ENCODE peak calls at places on chromosomes 6 and 20, in ten cellular contexts. L is body of pancreas; M is right atrium auricular region; U is CD8-positive, alpha-beta T cell; G is effector memory CD4-positive, alpha-beta T cell; H is lower lobe of right lung; D is colonic mucosa; I is transverse colon; W is spleen; P is CD8-positive, alpha-beta memory T cell. X is an unnamed sample. For H3K4me1, the result is how much of the 10 kb centered on the place peaks cover.

GRCh38 chr6:155498370-155498769 is 42.7 kb upstream of the NOX3 start:
- DNase-seq in L (no peak), M (no peak), U (no peak), G (no peak), H (no peak), D (no peak), I (no peak), W (no peak), P (no peak), X (no peak)

GRCh38 chr6:167898673-167899311 is 72.1 kb downstream of the AFDN start:
- DNase-seq in L (no peak), M (no peak), U (no peak), G (no peak), H (no peak), D (no peak), I (no peak), W (no peak), P (no peak), X (no peak)

GRCh38 chr6:47651505-47651944 is 46.9 kb upstream of the ADGRF4 start:
- DNase-seq in L (no peak), M (no peak), U (no peak), G (no peak), H (no peak), D (no peak), I (no peak), W (no peak), P (no peak), X (no peak)

GRCh38 chr6:30325150-30325872 is 1.4 kb upstream of the TRIM39 start:
- DNase-seq in L (peak), M (no peak), U (peak), G (peak), H (peak), D (peak), I (peak), W (peak), P (no peak), X (no peak)

GRCh38 chr6:128870751-128871150 is 12.2 kb upstream of the LAMA2 start:
- DNase-seq in L (no peak), M (no peak), U (no peak), G (no peak), H (no peak), D (no peak), I (no peak), W (no peak), P (no peak), X (no peak)

GRCh38 chr6:30163090-30163917 is at the start of gene TRIM15:
- DNase-seq in L (no peak), M (no peak), U (no peak), G (peak), H (no peak), D (peak), I (peak), W (no peak), P (no peak), X (peak)

GRCh38 chr6:130946076-130946475 is 117.0 kb downstream of the EPB41L2 start:
- DNase-seq in L (no peak), M (no peak), U (no peak), G (no peak), H (no peak), D (no peak), I (no peak), W (no peak), P (no peak), X (no peak)

GRCh38 chr6:20718705-20719653 is 184.7 kb downstream of the CDKAL1 start:
- DNase-seq in L (no peak), M (no peak), U (no peak), G (no peak), H (no peak), D (no peak), I (no peak), W (no peak), P (no peak), X (no peak)

GRCh38 chr20:56759741-56760278 is 130.7 kb downstream of the TFAP2C start:
- DNase-seq in L (no peak), M (no peak), U (no peak), G (no peak), H (no peak), D (no peak), I (no peak), W (no peak), P (no peak), X (no peak)

GRCh38 chr20:50996901-50997830 is 25.7 kb downstream of the KCNG1 start:
- DNase-seq in L (no peak), M (no peak), U (no peak), G (no peak), H (no peak), D (no peak), I (no peak), W (no peak), P (no peak), X (no peak)

GRCh38 chr6:5173862-5174643 is 86.7 kb downstream of the LYRM4 start:
- DNase-seq in L (no peak), M (no peak), U (peak), G (peak), H (no peak), D (no peak), I (peak), W (no peak), P (peak), X (peak)

GRCh38 chr20:49181265-49181877 is 6.8 kb downstream of the STAU1 start:
- DNase-seq in L (no peak), M (no peak), U (no peak), G (no peak), H (no peak), D (no peak), I (no peak), W (no peak), P (no peak), X (no peak)

GRCh38 chr6:52498538-52499017 is 78.3 kb downstream of the TRAM2 start:
- DNase-seq in L (no peak), M (no peak), U (no peak), G (no peak), H (no peak), D (no peak), I (peak), W (no peak), P (no peak), X (no peak)

GRCh38 chr6:112576421-112576820 is 229.3 kb downstream of the RFPL4B start:
- DNase-seq in L (no peak), M (no peak), U (no peak), G (no peak), H (no peak), D (no peak), I (no peak), W (no peak), P (no peak), X (no peak)

GRCh38 chr6:2999005-2999620 is 581 bp upstream of the NQO2 start:
- DNase-seq in L (no peak), M (peak), U (no peak), G (no peak), H (peak), D (no peak), I (peak), W (no peak), P (no peak), X (peak)

GRCh38 chr20:2984956-2985661 is 58.3 kb upstream of the GNRH2 start:
- DNase-seq in L (no peak), M (no peak), U (no peak), G (no peak), H (no peak), D (no peak), I (no peak), W (no peak), P (no peak), X (no peak)

GRCh38 chr6:159646731-159647130 is 46.3 kb downstream of the SOD2 start:
- DNase-seq in L (no peak), M (no peak), U (no peak), G (no peak), H (no peak), D (no peak), I (no peak), W (no peak), P (no peak), X (no peak)

GRCh38 chr20:19012671-19013070 is 199.1 kb downstream of the SCP2D1 start:
- DNase-seq in L (no peak), M (no peak), U (no peak), G (no peak), H (no peak), D (peak), I (no peak), W (no peak), P (no peak), X (no peak)

GRCh38 chr6:138387577-138388368 is 10.1 kb downstream of the SMIM28 start:
- DNase-seq in L (peak), M (no peak), U (no peak), G (no peak), H (no peak), D (no peak), I (no peak), W (no peak), P (no peak), X (no peak)

GRCh38 chr6:10962673-10963072 is 75.8 kb downstream of the SYCP2L start:
- DNase-seq in L (no peak), M (no peak), U (no peak), G (no peak), H (no peak), D (no peak), I (no peak), W (no peak), P (no peak), X (no peak)

GRCh38 chr6:103797738-103798137 is 1062.0 kb downstream of the HACE1 start:
- DNase-seq in L (no peak), M (no peak), U (no peak), G (no peak), H (no peak), D (no peak), I (no peak), W (no peak), P (no peak), X (no peak)

GRCh38 chr6:110323004-110323657 is 35.0 kb downstream of the METTL24 start:
- DNase-seq in L (no peak), M (no peak), U (no peak), G (no peak), H (no peak), D (no peak), I (no peak), W (no peak), P (no peak), X (no peak)

DNA sequence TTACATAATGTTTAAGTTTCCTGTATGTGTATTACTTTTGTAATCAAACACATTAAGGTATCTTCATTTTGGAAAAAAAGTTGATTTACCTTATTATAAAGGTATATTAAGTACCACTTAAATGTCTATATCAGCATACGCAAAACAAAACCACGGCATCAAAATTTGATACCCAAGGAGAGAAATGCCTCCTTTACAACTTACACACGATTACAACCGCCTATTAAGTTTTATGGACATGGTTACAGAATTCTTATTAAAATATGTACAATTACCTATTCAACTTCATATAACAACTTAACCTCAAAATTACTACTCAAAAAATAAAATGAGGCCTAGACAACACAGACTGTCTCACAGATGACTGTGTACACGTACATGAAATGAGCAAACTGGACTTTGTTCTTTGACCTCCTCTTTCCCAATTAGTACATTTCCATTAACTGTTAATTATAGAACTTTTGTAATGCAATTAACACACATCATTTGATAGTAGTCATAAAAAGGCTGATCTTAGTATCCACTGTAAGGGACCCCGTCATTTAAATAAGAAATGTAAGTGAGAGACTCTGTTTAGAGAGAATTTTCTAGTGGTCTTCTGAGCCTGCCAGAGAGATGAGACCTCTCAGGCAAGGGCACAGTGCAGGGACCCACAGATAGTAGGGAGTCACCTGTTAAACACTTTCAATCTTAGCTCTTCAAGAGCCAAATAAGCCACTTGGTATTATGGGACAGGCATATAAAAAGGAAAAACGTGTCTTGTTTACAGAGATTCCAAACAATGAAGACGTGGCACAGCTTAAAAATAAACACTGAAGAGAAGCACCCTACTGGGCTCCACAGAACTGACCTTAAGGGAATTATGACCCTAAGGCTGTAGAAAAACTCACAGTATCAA is 2.4 kb downstream of the DIDO1 start:
- DNase-seq in L (no peak), M (no peak), U (no peak), G (no peak), H (no peak), D (no peak), I (no peak), W (no peak), P (no peak), X (no peak)
- H3K4me1 ChIP-seq in L (half or more), M (under half), U (half or more), G (half or more), H (half or more), D (half or more), I (half or more), W (half or more), P (half or more), X (half or more)

GRCh38 chr20:8389381-8390368 is 257.6 kb downstream of the PLCB1 start:
- DNase-seq in L (peak), M (no peak), U (no peak), G (no peak), H (no peak), D (no peak), I (no peak), W (no peak), P (peak), X (no peak)

GRCh38 chr20:8388146-8388545 is 256.1 kb downstream of the PLCB1 start:
- DNase-seq in L (no peak), M (no peak), U (no peak), G (no peak), H (no peak), D (no peak), I (no peak), W (no peak), P (no peak), X (no peak)

GRCh38 chr20:8388707-8389106 is 256.6 kb downstream of the PLCB1 start:
- DNase-seq in L (no peak), M (no peak), U (no peak), G (no peak), H (no peak), D (no peak), I (no peak), W (no peak), P (no peak), X (no peak)

GRCh38 chr20:8393356-8393755 is 261.3 kb downstream of the PLCB1 start:
- DNase-seq in L (no peak), M (no peak), U (no peak), G (no peak), H (no peak), D (no peak), I (no peak), W (no peak), P (no peak), X (no peak)

DNA sequence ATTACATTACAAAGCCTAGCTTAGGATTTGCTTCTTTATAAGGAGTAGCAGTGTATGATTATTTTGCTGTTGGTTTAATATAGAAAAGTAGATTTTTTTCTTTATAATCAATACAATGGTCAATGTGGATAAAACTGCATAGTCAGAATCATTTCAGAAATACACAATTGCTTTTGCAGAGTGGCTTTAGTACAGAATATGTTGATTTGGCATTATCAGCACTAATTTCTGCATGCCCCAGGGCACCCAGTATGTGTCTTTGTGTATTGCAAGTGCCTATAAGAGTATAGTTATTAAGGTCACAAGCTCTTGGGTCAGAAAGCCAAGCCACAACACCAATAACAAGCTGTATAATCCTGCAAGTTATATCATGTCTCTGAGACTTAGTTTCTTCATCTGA is 258.4 kb downstream of the PLCB1 start:
- DNase-seq in L (no peak), M (no peak), U (no peak), G (no peak), H (no peak), D (no peak), I (no peak), W (no peak), P (no peak), X (no peak)
- H3K4me1 ChIP-seq in L (under half), M (under half), U (under half), G (under half), H (under half), D (under half), I (under half), W (under half), P (under half), X (under half)

GRCh38 chr6:36603222-36604089 is 9.3 kb downstream of the SRSF3 start:
- DNase-seq in L (no peak), M (no peak), U (no peak), G (no peak), H (no peak), D (no peak), I (no peak), W (no peak), P (no peak), X (no peak)

GRCh38 chr6:36599791-36600209 is 5.6 kb downstream of the SRSF3 start:
- DNase-seq in L (peak), M (peak), U (peak), G (peak), H (peak), D (no peak), I (no peak), W (peak), P (peak), X (peak)

GRCh38 chr6:36598739-36599318 is 4.7 kb downstream of the SRSF3 start:
- DNase-seq in L (no peak), M (no peak), U (no peak), G (no peak), H (no peak), D (no peak), I (peak), W (no peak), P (no peak), X (no peak)

GRCh38 chr6:36598326-36598725 is 4.2 kb downstream of the SRSF3 start:
- DNase-seq in L (no peak), M (peak), U (no peak), G (no peak), H (no peak), D (no peak), I (peak), W (no peak), P (no peak), X (peak)

GRCh38 chr6:36600564-36601146 is 6.5 kb downstream of the SRSF3 start:
- DNase-seq in L (no peak), M (no peak), U (no peak), G (no peak), H (no peak), D (no peak), I (no peak), W (no peak), P (no peak), X (peak)
- H3K4me1 ChIP-seq in L (half or more), M (under half), U (half or more), G (half or more), H (half or more), D (under half), I (half or more), W (half or more), P (half or more), X (half or more)

GRCh38 chr20:32035398-32035852 is 16.6 kb upstream of the HCK start:
- DNase-seq in L (no peak), M (no peak), U (no peak), G (no peak), H (no peak), D (no peak), I (no peak), W (no peak), P (no peak), X (no peak)

GRCh38 chr20:32037929-32038328 is 14.1 kb upstream of the HCK start:
- DNase-seq in L (no peak), M (no peak), U (no peak), G (no peak), H (no peak), D (no peak), I (no peak), W (no peak), P (no peak), X (no peak)

GRCh38 chr20:32036716-32037355 is 15.2 kb upstream of the HCK start:
- DNase-seq in L (no peak), M (no peak), U (no peak), G (no peak), H (no peak), D (no peak), I (no peak), W (no peak), P (no peak), X (no peak)

GRCh38 chr20:32034581-32035397 is 17.3 kb upstream of the HCK start:
- DNase-seq in L (no peak), M (peak), U (no peak), G (no peak), H (peak), D (no peak), I (no peak), W (no peak), P (no peak), X (no peak)

DNA sequence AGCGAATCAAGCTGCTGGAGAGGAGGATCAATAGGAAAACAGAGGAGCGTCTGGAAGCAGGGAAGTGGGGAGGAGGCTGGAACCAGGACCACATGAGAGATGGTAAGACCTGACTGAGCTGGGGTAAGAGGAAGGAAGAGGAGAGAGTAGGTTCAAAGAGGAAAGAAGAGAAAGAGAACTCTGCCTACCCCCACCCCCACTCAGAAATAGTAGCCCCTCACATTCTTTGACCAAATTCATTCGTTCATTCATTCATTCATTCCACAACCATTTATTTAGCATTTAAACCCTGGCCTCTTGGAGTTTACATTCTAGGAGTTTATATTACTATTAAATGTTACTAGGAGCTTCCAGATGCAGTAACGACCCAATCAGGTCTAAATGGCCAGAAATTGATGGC is 15.8 kb upstream of the HCK start:
- DNase-seq in L (no peak), M (no peak), U (no peak), G (no peak), H (no peak), D (no peak), I (no peak), W (no peak), P (no peak), X (no peak)
- H3K4me1 ChIP-seq in L (under half), M (under half), U (under half), G (under half), H (under half), D (under half), I (under half), W (half or more), P (under half), X (under half)

GRCh38 chr6:163872335-163872734 is 457.8 kb downstream of the QKI start:
- DNase-seq in L (no peak), M (no peak), U (no peak), G (no peak), H (no peak), D (no peak), I (no peak), W (no peak), P (no peak), X (no peak)
- H3K4me1 ChIP-seq in L (under half), M (under half), U (under half), G (under half), H (under half), D (under half), I (under half), W (under half), P (under half), X (under half)

GRCh38 chr6:40904583-40905194 is 134.3 kb downstream of the UNC5CL start:
- DNase-seq in L (no peak), M (no peak), U (no peak), G (no peak), H (no peak), D (no peak), I (no peak), W (no peak), P (no peak), X (no peak)

GRCh38 chr6:40906759-40907158 is 132.3 kb downstream of the UNC5CL start:
- DNase-seq in L (no peak), M (no peak), U (no peak), G (no peak), H (no peak), D (no peak), I (no peak), W (no peak), P (no peak), X (no peak)

GRCh38 chr6:40901322-40902055 is 137.5 kb downstream of the UNC5CL start:
- DNase-seq in L (no peak), M (no peak), U (no peak), G (no peak), H (no peak), D (no peak), I (no peak), W (no peak), P (no peak), X (no peak)

GRCh38 chr6:40900791-40901190 is 138.2 kb downstream of the UNC5CL start:
- DNase-seq in L (no peak), M (no peak), U (no peak), G (no peak), H (no peak), D (no peak), I (no peak), W (no peak), P (no peak), X (no peak)

GRCh38 chr6:40903456-40903855 is 135.6 kb downstream of the UNC5CL start:
- DNase-seq in L (no peak), M (no peak), U (no peak), G (no peak), H (no peak), D (no peak), I (no peak), W (no peak), P (no peak), X (no peak)
- H3K4me1 ChIP-seq in L (under half), M (under half), U (under half), G (under half), H (under half), D (under half), I (under half), W (under half), P (under half), X (under half)

GRCh38 chr20:46011631-46012482 is 3.1 kb downstream of the MMP9 start:
- DNase-seq in L (peak), M (peak), U (no peak), G (no peak), H (peak), D (peak), I (peak), W (peak), P (no peak), X (peak)
- H3K4me1 ChIP-seq in L (under half), M (under half), U (half or more), G (half or more), H (under half), D (under half), I (under half), W (half or more), P (half or more), X (under half)

X was measured in Peyer's patch.